ENCODE peak calls at places on chromosomes 5 and 9, in five cellular contexts. H, N, Z, M and A are unnamed samples.
A peak's percentile ranks its signal among the peaks of the same experiment; 100 is the strongest.

GRCh38 chr5:100950975-100951374 is 47.9 kb upstream of the ST8SIA4 start:
- DNase-seq in N (no peak), M (no peak), Z (no peak), H (no peak), A (no peak)

GRCh38 chr9:110040788-110041187 is 167.2 kb downstream of the C9orf152 start:
- DNase-seq in M (no peak), H (no peak), Z (no peak), N (peak; percentile 11), A (no peak)

GRCh38 chr9:129569506-129570449 is 51.1 kb downstream of the C9orf50 start:
- DNase-seq in Z (no peak), M (no peak), H (no peak), N (peak; percentile 13), A (peak; percentile 70)

GRCh38 chr5:172646716-172647285 is 5.7 kb downstream of the NEURL1B start:
- DNase-seq in N (no peak), Z (no peak), H (no peak), M (no peak), A (no peak)

GRCh38 chr9:130232899-130233586 is 32.5 kb upstream of the HMCN2 start:
- DNase-seq in N (no peak), H (no peak), M (no peak), Z (no peak), A (no peak)

GRCh38 chr5:134411228-134411545 is 494 bp downstream of the CDKN2AIPNL start:
- DNase-seq in M (no peak), N (no peak), Z (no peak), H (no peak), A (peak; percentile 22)

GRCh38 chr5:180649297-180650039 is at the start of gene FLT4:
- DNase-seq in M (no peak), N (no peak), H (no peak), Z (no peak), A (no peak)

GRCh38 chr9:78858266-78858665 is 561.3 kb downstream of the PSAT1 start:
- DNase-seq in N (no peak), Z (no peak), M (no peak), H (no peak), A (no peak)

GRCh38 chr5:139755892-139756671 is 39.5 kb upstream of the PSD2 start:
- DNase-seq in M (peak; percentile 52), H (no peak), N (no peak), Z (no peak), A (peak; percentile 69)

GRCh38 chr9:91820949-91821880 is 128.8 kb downstream of the ROR2 start:
- DNase-seq in H (no peak), Z (no peak), N (peak; percentile 45), M (no peak), A (no peak)

GRCh38 chr9:2857564-2858198 is 13.8 kb upstream of the PUM3 start:
- DNase-seq in N (peak; percentile 75), H (peak; percentile 45), M (no peak), Z (peak; percentile 63), A (peak; percentile 75)

GRCh38 chr5:1118231-1118698 is 6.4 kb upstream of the SLC12A7 start:
- DNase-seq in M (no peak), N (peak; percentile 49), Z (no peak), H (no peak), A (no peak)

DNA sequence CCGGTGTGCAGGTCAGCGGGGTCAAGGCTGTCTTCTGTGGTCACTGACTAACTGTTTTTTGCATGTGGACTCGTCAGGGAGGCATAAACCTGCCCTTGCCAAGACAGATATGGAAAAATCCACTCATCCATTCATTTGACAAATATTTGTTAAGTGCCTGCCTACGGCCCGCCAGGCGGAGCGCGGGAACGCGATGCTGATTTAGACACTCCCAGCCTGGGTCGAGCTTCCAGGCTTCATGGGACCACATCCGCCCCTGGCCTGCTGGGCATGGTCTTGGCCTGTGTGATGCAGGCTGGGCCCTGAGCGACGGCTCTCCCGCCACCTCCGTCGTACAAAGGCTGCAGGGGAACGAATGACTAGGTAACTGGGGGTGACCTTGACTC is 18.1 kb downstream of the MYMK start:
- DNase-seq in N (peak; percentile 85), H (no peak), Z (no peak), M (no peak), A (no peak)
- TF ChIP-seq CTCF in N (no peak), H (no peak), Z (no peak), M (no peak), A (no peak)

DNA sequence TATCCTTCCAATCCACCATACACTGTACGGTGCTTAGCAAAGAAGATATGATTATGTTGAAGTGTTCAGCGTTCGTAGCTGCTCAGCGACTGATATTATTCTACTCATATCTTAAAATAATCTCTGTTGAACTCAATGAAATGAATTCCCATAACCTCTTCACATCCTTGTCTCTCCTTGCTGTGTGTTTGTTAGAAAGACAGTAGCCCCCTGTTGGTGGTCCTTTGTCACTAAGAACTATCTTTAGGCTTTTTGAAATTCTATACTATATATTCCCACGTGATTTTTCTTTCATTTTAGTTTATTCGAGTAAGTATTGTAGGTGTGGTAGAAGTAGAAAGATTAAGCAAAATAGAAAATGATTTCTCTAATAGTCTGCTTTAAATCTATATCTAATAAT is 762.8 kb upstream of the WWC1 start:
- DNase-seq in Z (no peak), H (no peak), N (no peak), M (no peak), A (no peak)
- TF ChIP-seq CTCF in Z (no peak), H (no peak), N (no peak), M (no peak), A (no peak)

GRCh38 chr9:5440426-5440825 is 2.7 kb upstream of the PLGRKT start:
- DNase-seq in Z (no peak), M (no peak), N (no peak), H (no peak), A (no peak)

GRCh38 chr9:5435912-5436311 is 1.8 kb downstream of the PLGRKT start:
- DNase-seq in M (no peak), H (no peak), N (peak; percentile 55), Z (no peak), A (no peak)

GRCh38 chr9:5438301-5439162 is 807 bp upstream of the PLGRKT start:
- DNase-seq in M (no peak), H (peak; percentile 76), N (no peak), Z (peak; percentile 34), A (peak; percentile 68)

GRCh38 chr9:5436441-5436840 is 1.3 kb downstream of the PLGRKT start:
- DNase-seq in M (no peak), N (peak; percentile 48), Z (no peak), H (no peak), A (no peak)

GRCh38 chr9:5437254-5438216 is at the start of gene PLGRKT:
- DNase-seq in Z (peak; percentile 90), H (peak; percentile 89), M (peak; percentile 88), N (peak; percentile 88), A (peak; percentile 94)
- TF ChIP-seq CTCF in Z (peak; percentile 10), H (peak; percentile 22), M (peak; percentile 27), N (no peak), A (peak; percentile 23)

GRCh38 chr5:157342822-157343402 is 77.0 kb downstream of the CYFIP2 start:
- DNase-seq in N (peak; percentile 70), H (no peak), Z (peak; percentile 32), M (no peak), A (peak; percentile 37)
- TF ChIP-seq CTCF in N (peak; percentile 91), H (peak; percentile 68), Z (peak; percentile 49), M (peak; percentile 67), A (peak; percentile 62)

DNA sequence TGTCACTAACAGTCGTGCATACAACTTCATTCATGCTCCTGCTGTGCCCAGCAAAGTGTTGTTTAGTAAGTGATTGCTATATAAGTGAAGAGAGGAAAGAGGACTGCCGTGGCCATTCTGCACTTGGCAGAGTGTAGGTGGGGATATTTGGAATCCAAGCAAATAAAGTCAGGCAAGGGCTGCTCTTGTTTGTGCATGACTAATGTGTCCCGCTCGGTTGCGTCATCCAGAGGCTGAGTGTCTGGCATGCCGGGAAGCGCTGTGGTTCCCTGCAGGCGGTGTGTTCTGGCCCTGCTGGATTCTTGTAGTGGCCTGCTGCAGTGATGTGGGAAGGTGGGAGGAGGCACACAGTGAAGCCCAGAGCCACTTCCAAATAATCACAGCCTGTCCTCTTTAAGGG is 136.9 kb upstream of the ANKH start:
- DNase-seq in Z (no peak), M (peak; percentile 99), H (no peak), N (peak; percentile 98), A (no peak)
- TF ChIP-seq CTCF in Z (no peak), M (peak; percentile 13), H (no peak), N (no peak), A (no peak)

DNA sequence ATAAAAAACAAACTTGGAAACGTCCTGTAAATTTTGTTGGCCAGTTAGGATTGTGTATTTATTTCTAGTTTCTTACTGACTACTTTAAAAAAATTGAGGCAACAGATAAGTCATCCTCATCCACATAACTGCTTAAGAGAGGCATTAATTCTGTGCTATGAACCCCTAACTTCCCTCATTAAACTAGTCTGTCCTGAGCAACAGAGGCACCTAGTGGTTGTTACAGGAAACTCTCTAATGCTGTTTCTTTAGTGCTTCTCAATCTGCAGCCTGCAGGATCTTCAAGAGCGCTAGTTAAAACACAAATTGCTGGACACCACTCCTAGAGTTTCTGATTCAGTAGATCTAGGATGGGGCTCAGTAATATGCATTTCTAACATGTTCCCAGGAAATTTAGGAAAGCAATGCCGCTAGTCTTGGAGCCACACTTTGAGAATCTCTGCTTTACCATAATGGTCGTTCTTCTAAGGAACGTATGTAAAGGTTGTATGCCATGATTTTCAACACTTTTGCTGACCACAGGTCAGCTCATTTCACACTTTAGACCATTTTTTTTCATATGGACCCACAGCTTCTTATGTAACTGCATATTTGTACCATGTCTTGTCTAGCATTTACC is 410.1 kb upstream of the SMARCA2 start:
- DNase-seq in H (peak; percentile 5), Z (no peak), M (no peak), N (peak; percentile 51), A (peak; percentile 51)
- TF ChIP-seq CTCF in H (peak; percentile 70), Z (no peak), M (peak; percentile 90), N (peak; percentile 71), A (peak; percentile 65)

DNA sequence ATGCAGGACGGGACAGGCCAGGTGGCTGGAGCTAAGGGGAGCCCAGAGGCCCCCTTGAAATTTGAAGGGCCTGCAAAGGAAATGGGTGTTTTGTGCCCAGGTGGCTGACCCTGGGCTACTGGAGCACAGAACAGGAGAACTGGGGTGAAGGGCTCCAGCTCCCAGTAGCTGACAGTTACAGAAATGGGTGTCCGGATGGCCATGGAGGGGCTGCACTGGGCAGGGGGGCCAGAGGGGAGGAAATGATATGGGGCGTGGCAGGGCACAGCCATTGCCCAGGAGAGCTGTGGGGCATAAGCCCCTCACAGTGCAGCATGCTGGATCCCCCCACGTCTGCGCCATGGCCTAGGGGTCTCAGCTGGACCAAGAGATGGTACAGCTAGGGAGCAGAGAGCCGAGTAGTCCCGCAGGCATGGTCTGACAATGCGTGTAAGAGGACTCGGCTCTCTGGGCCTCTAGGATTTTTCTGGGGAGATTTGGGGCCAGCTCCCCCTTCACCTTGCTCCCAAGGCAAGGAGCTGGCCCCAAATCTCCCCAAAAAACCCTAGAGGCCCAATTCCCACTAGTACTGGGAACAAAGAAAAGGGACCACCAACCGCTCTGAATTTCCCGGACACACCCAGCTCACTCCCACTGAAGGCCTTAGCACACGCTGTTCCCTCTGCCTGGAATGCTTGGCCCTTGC is 7.9 kb upstream of the CARD19 start:
- DNase-seq in N (no peak), M (no peak), H (no peak), Z (no peak), A (no peak)
- TF ChIP-seq CTCF in N (no peak), M (no peak), H (no peak), Z (no peak), A (no peak)

GRCh38 chr9:115202960-115203751 is 85.2 kb upstream of the TNC start:
- DNase-seq in Z (no peak), N (no peak), H (no peak), M (no peak), A (no peak)
- TF ChIP-seq CTCF in Z (no peak), N (no peak), H (no peak), M (no peak), A (no peak)